ENCODE peak calls at places on chromosomes 12 and 14, in seven cellular contexts. One of them, this sample, is unnamed.

GRCh38 chr12:14567311-14568195 is at the start of gene PLBD1:
- DNase-seq in iPS-NIHi11: peak; percentile 81
- DNase-seq in left cardiac atrium: peak; percentile 77
- DNase-seq in activated naive CD4-positive, alpha-beta T cell treated with Interleukin-2 at 50 U/mL for 16 hours: no peak
- DNase-seq in NCI-H1694 treated with DMSO at 0.1 percent for 48 hours: no peak
- DNase-seq in IMR-90: no peak
- DNase-seq in Panc1: peak; percentile 10
- DNase-seq in this sample: peak; percentile 74

GRCh38 chr12:119372540-119372939 is 38.0 kb downstream of the CCDC60 start:
- DNase-seq in iPS-NIHi11: no peak
- DNase-seq in left cardiac atrium: peak; percentile 44
- DNase-seq in activated naive CD4-positive, alpha-beta T cell treated with Interleukin-2 at 50 U/mL for 16 hours: no peak
- DNase-seq in NCI-H1694 treated with DMSO at 0.1 percent for 48 hours: no peak
- DNase-seq in IMR-90: no peak
- DNase-seq in Panc1: no peak
- DNase-seq in this sample: no peak

GRCh38 chr14:55074662-55075061 is 23.2 kb downstream of the MAPK1IP1L start:
- DNase-seq in iPS-NIHi11: peak; percentile 38
- DNase-seq in left cardiac atrium: no peak
- DNase-seq in activated naive CD4-positive, alpha-beta T cell treated with Interleukin-2 at 50 U/mL for 16 hours: no peak
- DNase-seq in NCI-H1694 treated with DMSO at 0.1 percent for 48 hours: no peak
- DNase-seq in IMR-90: peak; percentile 60
- DNase-seq in Panc1: no peak
- DNase-seq in this sample: no peak

GRCh38 chr12:103645202-103645601 is 58.1 kb downstream of the STAB2 start:
- DNase-seq in iPS-NIHi11: no peak
- DNase-seq in left cardiac atrium: no peak
- DNase-seq in activated naive CD4-positive, alpha-beta T cell treated with Interleukin-2 at 50 U/mL for 16 hours: no peak
- DNase-seq in NCI-H1694 treated with DMSO at 0.1 percent for 48 hours: no peak
- DNase-seq in IMR-90: peak; percentile 33
- DNase-seq in Panc1: no peak
- DNase-seq in this sample: no peak

GRCh38 chr14:54338696-54339317 is 58.0 kb upstream of the CDKN3 start:
- DNase-seq in iPS-NIHi11: peak; percentile 34
- DNase-seq in left cardiac atrium: no peak
- DNase-seq in activated naive CD4-positive, alpha-beta T cell treated with Interleukin-2 at 50 U/mL for 16 hours: no peak
- DNase-seq in NCI-H1694 treated with DMSO at 0.1 percent for 48 hours: no peak
- DNase-seq in IMR-90: peak; percentile 57
- DNase-seq in Panc1: no peak
- DNase-seq in this sample: no peak

GRCh38 chr12:123120452-123121166 is 30.3 kb downstream of the PITPNM2 start:
- DNase-seq in iPS-NIHi11: no peak
- DNase-seq in left cardiac atrium: no peak
- DNase-seq in activated naive CD4-positive, alpha-beta T cell treated with Interleukin-2 at 50 U/mL for 16 hours: no peak
- DNase-seq in NCI-H1694 treated with DMSO at 0.1 percent for 48 hours: no peak
- DNase-seq in IMR-90: no peak
- DNase-seq in Panc1: no peak
- DNase-seq in this sample: no peak

GRCh38 chr14:102150636-102151195 is 11.0 kb downstream of the WDR20 start:
- DNase-seq in iPS-NIHi11: no peak
- DNase-seq in left cardiac atrium: no peak
- DNase-seq in activated naive CD4-positive, alpha-beta T cell treated with Interleukin-2 at 50 U/mL for 16 hours: no peak
- DNase-seq in NCI-H1694 treated with DMSO at 0.1 percent for 48 hours: no peak
- DNase-seq in IMR-90: no peak
- DNase-seq in Panc1: no peak
- DNase-seq in this sample: no peak

GRCh38 chr12:132525833-132526455 is 36.0 kb downstream of the FBRSL1 start:
- DNase-seq in iPS-NIHi11: peak; percentile 67
- DNase-seq in left cardiac atrium: no peak
- DNase-seq in activated naive CD4-positive, alpha-beta T cell treated with Interleukin-2 at 50 U/mL for 16 hours: no peak
- DNase-seq in NCI-H1694 treated with DMSO at 0.1 percent for 48 hours: no peak
- DNase-seq in IMR-90: no peak
- DNase-seq in Panc1: no peak
- DNase-seq in this sample: peak; percentile 23

GRCh38 chr12:34394211-34395055 is 372.1 kb downstream of the ALG10 start:
- DNase-seq in iPS-NIHi11: peak; percentile 2
- DNase-seq in left cardiac atrium: peak; percentile 6
- DNase-seq in activated naive CD4-positive, alpha-beta T cell treated with Interleukin-2 at 50 U/mL for 16 hours: no peak
- DNase-seq in NCI-H1694 treated with DMSO at 0.1 percent for 48 hours: no peak
- DNase-seq in IMR-90: no peak
- DNase-seq in Panc1: no peak
- DNase-seq in this sample: no peak

GRCh38 chr14:101956179-101956885 is 8.0 kb upstream of the DYNC1H1 start:
- DNase-seq in iPS-NIHi11: no peak
- DNase-seq in left cardiac atrium: no peak
- DNase-seq in activated naive CD4-positive, alpha-beta T cell treated with Interleukin-2 at 50 U/mL for 16 hours: no peak
- DNase-seq in NCI-H1694 treated with DMSO at 0.1 percent for 48 hours: no peak
- DNase-seq in IMR-90: no peak
- DNase-seq in Panc1: no peak
- DNase-seq in this sample: no peak

GRCh38 chr14:95895720-95896119 is 19.1 kb downstream of the TUNAR start:
- DNase-seq in iPS-NIHi11: peak; percentile 74
- DNase-seq in left cardiac atrium: no peak
- DNase-seq in activated naive CD4-positive, alpha-beta T cell treated with Interleukin-2 at 50 U/mL for 16 hours: peak; percentile 3
- DNase-seq in NCI-H1694 treated with DMSO at 0.1 percent for 48 hours: peak; percentile 28
- DNase-seq in IMR-90: no peak
- DNase-seq in Panc1: no peak
- DNase-seq in this sample: no peak

GRCh38 chr14:67416085-67416484 is 4.1 kb upstream of the PLEK2 start:
- DNase-seq in iPS-NIHi11: no peak
- DNase-seq in left cardiac atrium: no peak
- DNase-seq in activated naive CD4-positive, alpha-beta T cell treated with Interleukin-2 at 50 U/mL for 16 hours: no peak
- DNase-seq in NCI-H1694 treated with DMSO at 0.1 percent for 48 hours: no peak
- DNase-seq in IMR-90: no peak
- DNase-seq in Panc1: no peak
- DNase-seq in this sample: no peak

GRCh38 chr12:57027011-57027804 is 10.9 kb upstream of the TAC3 start:
- DNase-seq in iPS-NIHi11: no peak
- DNase-seq in left cardiac atrium: no peak
- DNase-seq in activated naive CD4-positive, alpha-beta T cell treated with Interleukin-2 at 50 U/mL for 16 hours: no peak
- DNase-seq in NCI-H1694 treated with DMSO at 0.1 percent for 48 hours: peak; percentile 50
- DNase-seq in IMR-90: no peak
- DNase-seq in Panc1: no peak
- DNase-seq in this sample: no peak

GRCh38 chr14:102605026-102605425 is 12.6 kb downstream of the RCOR1 start:
- DNase-seq in iPS-NIHi11: no peak
- DNase-seq in left cardiac atrium: no peak
- DNase-seq in activated naive CD4-positive, alpha-beta T cell treated with Interleukin-2 at 50 U/mL for 16 hours: no peak
- DNase-seq in NCI-H1694 treated with DMSO at 0.1 percent for 48 hours: no peak
- DNase-seq in IMR-90: no peak
- DNase-seq in Panc1: no peak
- DNase-seq in this sample: no peak

GRCh38 chr12:1591543-1591942 is 2.8 kb downstream of the FBXL14 start:
- DNase-seq in iPS-NIHi11: no peak
- DNase-seq in left cardiac atrium: no peak
- DNase-seq in activated naive CD4-positive, alpha-beta T cell treated with Interleukin-2 at 50 U/mL for 16 hours: no peak
- DNase-seq in NCI-H1694 treated with DMSO at 0.1 percent for 48 hours: no peak
- DNase-seq in IMR-90: peak; percentile 59
- DNase-seq in Panc1: no peak
- DNase-seq in this sample: no peak

GRCh38 chr12:53751336-53752191 is at the start of gene CISTR:
- DNase-seq in iPS-NIHi11: peak; percentile 49
- DNase-seq in left cardiac atrium: peak; percentile 41
- DNase-seq in activated naive CD4-positive, alpha-beta T cell treated with Interleukin-2 at 50 U/mL for 16 hours: peak; percentile 35
- DNase-seq in NCI-H1694 treated with DMSO at 0.1 percent for 48 hours: peak; percentile 25
- DNase-seq in IMR-90: no peak
- DNase-seq in Panc1: no peak
- DNase-seq in this sample: no peak

GRCh38 chr12:75257510-75257909 is 47.9 kb upstream of the KCNC2 start:
- DNase-seq in iPS-NIHi11: no peak
- DNase-seq in left cardiac atrium: no peak
- DNase-seq in activated naive CD4-positive, alpha-beta T cell treated with Interleukin-2 at 50 U/mL for 16 hours: no peak
- DNase-seq in NCI-H1694 treated with DMSO at 0.1 percent for 48 hours: no peak
- DNase-seq in IMR-90: peak; percentile 0
- DNase-seq in Panc1: no peak
- DNase-seq in this sample: no peak

GRCh38 chr14:33573296-33573695 is 377.6 kb downstream of the EGLN3 start:
- DNase-seq in iPS-NIHi11: no peak
- DNase-seq in left cardiac atrium: no peak
- DNase-seq in activated naive CD4-positive, alpha-beta T cell treated with Interleukin-2 at 50 U/mL for 16 hours: no peak
- DNase-seq in NCI-H1694 treated with DMSO at 0.1 percent for 48 hours: no peak
- DNase-seq in IMR-90: no peak
- DNase-seq in Panc1: no peak
- DNase-seq in this sample: no peak

GRCh38 chr12:40310201-40310600 is 85.4 kb downstream of the LRRK2 start:
- DNase-seq in iPS-NIHi11: no peak
- DNase-seq in left cardiac atrium: no peak
- DNase-seq in activated naive CD4-positive, alpha-beta T cell treated with Interleukin-2 at 50 U/mL for 16 hours: no peak
- DNase-seq in NCI-H1694 treated with DMSO at 0.1 percent for 48 hours: no peak
- DNase-seq in IMR-90: no peak
- DNase-seq in Panc1: no peak
- DNase-seq in this sample: no peak

GRCh38 chr12:52020539-52021336 is 14.0 kb downstream of the TAMALIN start:
- DNase-seq in iPS-NIHi11: peak; percentile 73
- DNase-seq in left cardiac atrium: peak; percentile 61
- DNase-seq in activated naive CD4-positive, alpha-beta T cell treated with Interleukin-2 at 50 U/mL for 16 hours: peak; percentile 59
- DNase-seq in NCI-H1694 treated with DMSO at 0.1 percent for 48 hours: peak; percentile 58
- DNase-seq in IMR-90: peak; percentile 47
- DNase-seq in Panc1: no peak
- DNase-seq in this sample: no peak

GRCh38 chr14:30482270-30482669 is 76.7 kb upstream of the G2E3 start:
- DNase-seq in iPS-NIHi11: no peak
- DNase-seq in left cardiac atrium: no peak
- DNase-seq in activated naive CD4-positive, alpha-beta T cell treated with Interleukin-2 at 50 U/mL for 16 hours: no peak
- DNase-seq in NCI-H1694 treated with DMSO at 0.1 percent for 48 hours: no peak
- DNase-seq in IMR-90: no peak
- DNase-seq in Panc1: no peak
- DNase-seq in this sample: no peak

GRCh38 chr12:121781751-121782615 is 11.5 kb downstream of the RHOF start:
- DNase-seq in iPS-NIHi11: no peak
- DNase-seq in left cardiac atrium: no peak
- DNase-seq in activated naive CD4-positive, alpha-beta T cell treated with Interleukin-2 at 50 U/mL for 16 hours: peak; percentile 71
- DNase-seq in NCI-H1694 treated with DMSO at 0.1 percent for 48 hours: no peak
- DNase-seq in IMR-90: peak; percentile 72
- DNase-seq in Panc1: no peak
- DNase-seq in this sample: no peak

GRCh38 chr12:100675432-100675831 is 101.9 kb downstream of the GAS2L3 start:
- DNase-seq in iPS-NIHi11: no peak
- DNase-seq in left cardiac atrium: peak; percentile 46
- DNase-seq in activated naive CD4-positive, alpha-beta T cell treated with Interleukin-2 at 50 U/mL for 16 hours: no peak
- DNase-seq in NCI-H1694 treated with DMSO at 0.1 percent for 48 hours: peak; percentile 39
- DNase-seq in IMR-90: peak; percentile 72
- DNase-seq in Panc1: no peak
- DNase-seq in this sample: no peak

GRCh38 chr14:99245541-99246511 is 26.2 kb downstream of the BCL11B start:
- DNase-seq in iPS-NIHi11: peak; percentile 89
- DNase-seq in left cardiac atrium: no peak
- DNase-seq in activated naive CD4-positive, alpha-beta T cell treated with Interleukin-2 at 50 U/mL for 16 hours: no peak
- DNase-seq in NCI-H1694 treated with DMSO at 0.1 percent for 48 hours: no peak
- DNase-seq in IMR-90: no peak
- DNase-seq in Panc1: no peak
- DNase-seq in this sample: peak; percentile 61

GRCh38 chr12:31323466-31324115 is 2.4 kb downstream of the SINHCAF start:
- DNase-seq in iPS-NIHi11: no peak
- DNase-seq in left cardiac atrium: peak; percentile 42
- DNase-seq in activated naive CD4-positive, alpha-beta T cell treated with Interleukin-2 at 50 U/mL for 16 hours: peak; percentile 64
- DNase-seq in NCI-H1694 treated with DMSO at 0.1 percent for 48 hours: peak; percentile 76
- DNase-seq in IMR-90: no peak
- DNase-seq in Panc1: no peak
- DNase-seq in this sample: peak; percentile 65

GRCh38 chr12:89507015-89507824 is 17.4 kb downstream of the GALNT4 start:
- DNase-seq in iPS-NIHi11: no peak
- DNase-seq in left cardiac atrium: no peak
- DNase-seq in activated naive CD4-positive, alpha-beta T cell treated with Interleukin-2 at 50 U/mL for 16 hours: no peak
- DNase-seq in NCI-H1694 treated with DMSO at 0.1 percent for 48 hours: no peak
- DNase-seq in IMR-90: no peak
- DNase-seq in Panc1: no peak
- DNase-seq in this sample: no peak

GRCh38 chr14:85159726-85160125 is 370.2 kb upstream of the FLRT2 start:
- DNase-seq in iPS-NIHi11: no peak
- DNase-seq in left cardiac atrium: no peak
- DNase-seq in activated naive CD4-positive, alpha-beta T cell treated with Interleukin-2 at 50 U/mL for 16 hours: no peak
- DNase-seq in NCI-H1694 treated with DMSO at 0.1 percent for 48 hours: no peak
- DNase-seq in IMR-90: no peak
- DNase-seq in Panc1: no peak
- DNase-seq in this sample: no peak

GRCh38 chr14:52015411-52016030 is 26.2 kb downstream of the RTRAF start:
- DNase-seq in iPS-NIHi11: peak; percentile 40
- DNase-seq in left cardiac atrium: no peak
- DNase-seq in activated naive CD4-positive, alpha-beta T cell treated with Interleukin-2 at 50 U/mL for 16 hours: no peak
- DNase-seq in NCI-H1694 treated with DMSO at 0.1 percent for 48 hours: no peak
- DNase-seq in IMR-90: peak; percentile 17
- DNase-seq in Panc1: no peak
- DNase-seq in this sample: no peak

GRCh38 chr14:56482306-56482705 is 97.3 kb upstream of the TMEM260 start:
- DNase-seq in iPS-NIHi11: peak; percentile 59
- DNase-seq in left cardiac atrium: no peak
- DNase-seq in activated naive CD4-positive, alpha-beta T cell treated with Interleukin-2 at 50 U/mL for 16 hours: no peak
- DNase-seq in NCI-H1694 treated with DMSO at 0.1 percent for 48 hours: peak; percentile 11
- DNase-seq in IMR-90: peak; percentile 9
- DNase-seq in Panc1: no peak
- DNase-seq in this sample: peak; percentile 43

GRCh38 chr12:131947482-131948027 is 2.2 kb upstream of the EP400 start:
- DNase-seq in iPS-NIHi11: no peak
- DNase-seq in left cardiac atrium: peak; percentile 20
- DNase-seq in activated naive CD4-positive, alpha-beta T cell treated with Interleukin-2 at 50 U/mL for 16 hours: no peak
- DNase-seq in NCI-H1694 treated with DMSO at 0.1 percent for 48 hours: no peak
- DNase-seq in IMR-90: no peak
- DNase-seq in Panc1: no peak
- DNase-seq in this sample: no peak

This sample was measured in NT2/D1.